ENCODE peak calls at places on chromosomes 12 and 14, in four cellular contexts. F is Peyer's patch, Y is A549, G is sigmoid colon. Z is an unnamed sample.

GRCh38 chr14:64817631-64818030 is 62.1 kb downstream of the SPTB start:
- DNase-seq in G (no peak), Y (no peak), F (no peak), Z (no peak)

GRCh38 chr14:64417042-64417770 is 29.1 kb downstream of the MTHFD1 start:
- DNase-seq in F (no peak), G (no peak), Y (no peak), Z (no peak)

GRCh38 chr14:94077111-94077821 is 3.7 kb downstream of the DDX24 start:
- DNase-seq in Y (no peak), G (no peak), F (no peak), Z (no peak)

GRCh38 chr12:86837246-86837645 is 581.1 kb upstream of the MGAT4C start:
- DNase-seq in Y (no peak), F (no peak), G (no peak), Z (no peak)

GRCh38 chr14:84937044-84937443 is 592.9 kb upstream of the FLRT2 start:
- DNase-seq in F (no peak), G (no peak), Y (no peak), Z (no peak)

GRCh38 chr12:89663577-89664357 is 44.9 kb downstream of the ATP2B1 start:
- DNase-seq in F (no peak), G (no peak), Y (no peak), Z (no peak)

GRCh38 chr12:52327086-52327829 is 6.1 kb upstream of the KRT83 start:
- DNase-seq in Y (peak; percentile 100), G (peak; percentile 87), F (peak; percentile 65), Z (peak; percentile 80)

GRCh38 chr14:47039336-47039735 is 387.8 kb upstream of the RPL10L start:
- DNase-seq in Y (no peak), G (no peak), F (no peak), Z (no peak)

GRCh38 chr14:97417331-97417730 is 620.1 kb downstream of the VRK1 start:
- DNase-seq in Y (no peak), G (no peak), F (no peak), Z (no peak)

GRCh38 chr12:106953352-106954260 is 2.1 kb upstream of the TMEM263 start:
- DNase-seq in Y (no peak), G (no peak), F (no peak), Z (no peak)

GRCh38 chr12:102061096-102061555 is 665 bp downstream of the WASHC3 start:
- DNase-seq in F (no peak), G (no peak), Y (no peak), Z (no peak)

GRCh38 chr12:84201976-84202375 is 710.6 kb downstream of the SLC6A15 start:
- DNase-seq in G (no peak), Y (no peak), F (no peak), Z (no peak)

GRCh38 chr12:76422878-76423438 is 74.7 kb upstream of the BBS10 start:
- DNase-seq in G (no peak), Y (no peak), F (no peak), Z (no peak)

GRCh38 chr12:121536929-121537813 is 43.7 kb downstream of the KDM2B start:
- DNase-seq in F (peak; percentile 93), G (peak; percentile 95), Y (peak; percentile 79), Z (peak; percentile 97)

GRCh38 chr12:108694812-108695278 is 36.5 kb downstream of the CORO1C start:
- DNase-seq in G (no peak), F (no peak), Y (no peak), Z (no peak)

GRCh38 chr12:121295746-121296617 is 527 bp downstream of the CAMKK2 start:
- DNase-seq in G (peak; percentile 73), F (peak; percentile 25), Y (peak; percentile 25), Z (peak; percentile 86)

GRCh38 chr12:104971276-104971675 is 13.2 kb upstream of the SLC41A2 start:
- DNase-seq in Y (no peak), F (no peak), G (no peak), Z (no peak)

GRCh38 chr14:78851189-78851588 is 681.0 kb downstream of the NRXN3 start:
- DNase-seq in Y (no peak), G (no peak), F (no peak), Z (no peak)

GRCh38 chr12:101780599-101780998 is 41.3 kb upstream of the SYCP3 start:
- DNase-seq in F (no peak), Y (no peak), G (no peak), Z (no peak)

GRCh38 chr14:51490205-51490604 is 161.5 kb upstream of the FRMD6 start:
- DNase-seq in G (no peak), Y (no peak), F (no peak), Z (no peak)

GRCh38 chr12:1918081-1918874 is at the start of gene CACNA2D4:
- DNase-seq in F (peak; percentile 14), G (peak; percentile 60), Y (no peak), Z (no peak)

GRCh38 chr12:45409966-45410365 is 194.1 kb downstream of the ANO6 start:
- DNase-seq in G (no peak), F (no peak), Y (no peak), Z (no peak)

GRCh38 chr12:94614288-94614721 is 36.1 kb downstream of the TMCC3 start:
- DNase-seq in Y (no peak), G (no peak), F (no peak), Z (no peak)

GRCh38 chr12:53054112-53054878 is 4.4 kb downstream of the TNS2 start:
- DNase-seq in G (peak; percentile 98), Y (peak; percentile 86), F (peak; percentile 98), Z (peak; percentile 98)

GRCh38 chr12:83018063-83018462 is 331.4 kb downstream of the TMTC2 start:
- DNase-seq in G (no peak), F (no peak), Y (no peak), Z (no peak)

GRCh38 chr12:79250186-79250585 is 385.6 kb downstream of the SYT1 start:
- DNase-seq in F (no peak), G (no peak), Y (no peak), Z (no peak)

GRCh38 chr12:52975820-52976573 is 27.1 kb downstream of the KRT18 start:
- DNase-seq in G (no peak), Y (no peak), F (no peak), Z (no peak)

GRCh38 chr14:24428628-24429394 is 657 bp downstream of the CBLN3 start:
- DNase-seq in G (no peak), F (no peak), Y (no peak), Z (no peak)

GRCh38 chr14:20190596-20190995 is at the start of gene OR11G2:
- DNase-seq in Y (no peak), F (no peak), G (no peak), Z (no peak)

GRCh38 chr14:54348923-54349615 is 47.7 kb upstream of the CDKN3 start:
- DNase-seq in Y (no peak), G (peak; percentile 69), F (no peak), Z (no peak)

GRCh38 chr12:101407054-101407437 is 526 bp downstream of the ARL1 start:
- DNase-seq in F (peak; percentile 23), G (no peak), Y (no peak), Z (peak; percentile 56)

GRCh38 chr14:105491366-105492006 is 440 bp downstream of the TEDC1 start:
- DNase-seq in Y (peak; percentile 78), F (peak; percentile 58), G (peak; percentile 83), Z (peak; percentile 93)

GRCh38 chr14:100611811-100612480 is 24.7 kb upstream of the BEGAIN start:
- DNase-seq in F (no peak), Y (no peak), G (peak; percentile 27), Z (no peak)

GRCh38 chr14:73567951-73568885 is 795 bp upstream of the ACOT2 start:
- DNase-seq in Y (no peak), G (no peak), F (no peak), Z (no peak)

GRCh38 chr12:58629376-58629775 is 290.9 kb downstream of the LRIG3 start:
- DNase-seq in G (no peak), Y (no peak), F (no peak), Z (no peak)

GRCh38 chr12:34033628-34034296 is 11.5 kb downstream of the ALG10 start:
- DNase-seq in F (no peak), Y (no peak), G (no peak), Z (no peak)

GRCh38 chr14:32603992-32604391 is 274.9 kb downstream of the AKAP6 start:
- DNase-seq in F (no peak), Y (no peak), G (no peak), Z (no peak)

GRCh38 chr12:52527121-52527800 is 7.1 kb upstream of the KRT5 start:
- DNase-seq in F (no peak), Y (no peak), G (no peak), Z (no peak)

GRCh38 chr12:53252349-53252916 is 15.7 kb upstream of the ESPL1 start:
- DNase-seq in G (peak; percentile 71), F (no peak), Y (peak; percentile 27), Z (peak; percentile 76)

DNA sequence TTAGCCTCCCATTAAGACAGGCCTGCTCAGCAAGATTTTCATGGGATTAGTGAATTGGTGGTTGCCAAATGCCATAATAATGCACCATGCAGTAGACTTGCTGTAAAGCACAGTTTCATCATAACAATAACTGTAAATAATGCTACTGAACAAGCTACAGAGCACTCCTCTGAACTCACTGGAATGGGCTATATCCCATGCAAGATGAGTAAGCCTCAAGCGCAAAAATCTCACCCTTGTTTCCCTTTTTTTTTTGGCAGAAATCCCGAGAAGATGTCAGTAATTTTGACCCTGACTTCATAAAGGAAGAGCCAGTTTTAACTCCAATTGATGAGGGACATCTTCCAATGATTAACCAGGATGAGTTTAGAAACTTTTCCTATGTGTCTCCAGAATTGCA is 145.9 kb upstream of the HIF1A start:
- DNase-seq in Y (no peak), G (no peak), F (no peak), Z (no peak)
- H3K4me1 ChIP-seq in Y (peaks cover 71% of the 10 kb centered on the region), G (peaks cover 10% of the 10 kb centered on the region), F (peaks cover 12% of the 10 kb centered on the region), Z (peaks cover 11% of the 10 kb centered on the region)

DNA sequence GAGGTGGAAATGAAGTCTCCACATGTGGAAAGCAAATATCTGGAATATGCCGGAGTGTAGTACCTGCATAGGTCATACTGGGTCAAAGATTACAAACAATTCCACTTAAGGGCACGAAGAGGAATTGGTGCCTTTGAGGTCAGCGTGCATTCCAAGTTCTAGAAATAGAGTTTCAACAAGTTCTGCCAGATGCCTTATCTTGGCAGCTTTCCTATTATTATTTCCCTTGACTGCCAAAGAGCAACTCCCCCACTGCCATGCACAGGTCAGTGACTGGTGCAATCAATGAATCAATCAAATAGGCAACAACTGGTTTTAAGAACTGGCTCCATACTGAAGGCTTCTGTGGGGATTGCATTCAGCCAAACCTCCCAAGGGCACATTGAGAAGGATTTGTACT is 115.4 kb upstream of the PCED1B start:
- DNase-seq in F (no peak), Y (no peak), G (no peak), Z (no peak)
- H3K4me3 ChIP-seq in F (no peak overlapping the region), Y (no peak overlapping the region), G (no peak overlapping the region), Z (no peak overlapping the region)

DNA sequence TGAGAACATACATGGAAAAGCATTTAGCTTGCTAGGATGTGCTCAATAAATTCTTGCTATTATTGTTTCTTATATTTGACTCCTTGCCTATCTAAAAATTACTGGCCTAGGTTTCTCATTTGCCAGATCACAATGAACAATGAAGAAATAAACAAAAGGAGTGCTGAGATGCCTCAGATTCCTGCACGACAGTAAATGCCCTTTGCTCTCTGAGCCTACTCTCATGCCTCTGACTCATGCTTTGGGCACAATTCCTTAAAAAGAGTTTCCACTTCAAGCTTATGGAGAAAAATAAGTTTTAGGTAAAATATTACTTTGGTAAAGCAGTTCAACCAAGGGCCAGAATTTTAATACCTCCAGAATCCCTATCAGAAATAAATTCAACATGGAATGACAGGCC is 30.9 kb downstream of the GRIN2B start:
- DNase-seq in G (no peak), Y (peak; percentile 52), F (no peak), Z (no peak)
- H3K27ac ChIP-seq in G (no peak overlapping the region), Y (peak overlapping the region; percentile 92), F (no peak overlapping the region), Z (no peak overlapping the region)

GRCh38 chr12:85835417-85835809 is 796 bp downstream of the RASSF9 start:
- DNase-seq in G (no peak), Y (no peak), F (no peak), Z (no peak)
- H3K4me1 ChIP-seq in G (peaks cover 27% of the 10 kb centered on the region), Y (peaks cover 23% of the 10 kb centered on the region), F (no peaks in the 10 kb centered on the region), Z (peaks cover 2% of the 10 kb centered on the region)

GRCh38 chr14:102902523-102903247 is 19.8 kb upstream of the AMN start:
- DNase-seq in G (no peak), F (no peak), Y (no peak), Z (no peak)
- H3K4me3 ChIP-seq in G (no peak overlapping the region), F (no peak overlapping the region), Y (no peak overlapping the region), Z (no peak overlapping the region)

Z was measured in kidney.